ENCODE peak calls at places on chromosomes 16 and 17, in four cellular contexts. T is lower leg skin, G is fibroblast of mammary gland, X is nephron progenitor cell. F is an unnamed sample.

GRCh38 chr17:8475227-8475626 is 39.5 kb downstream of the NDEL1 start:
- DNase-seq in T (peak), G (no peak), X (no peak), F (peak)

GRCh38 chr16:66357523-66357928 is 9.0 kb upstream of the CDH5 start:
- DNase-seq in T (no peak), G (peak), X (peak), F (peak)

GRCh38 chr17:56786989-56787482 is 46.7 kb downstream of the C17orf67 start:
- DNase-seq in T (peak), G (peak), X (no peak), F (no peak)

GRCh38 chr17:65417406-65418221 is 143.8 kb downstream of the AXIN2 start:
- DNase-seq in T (no peak), G (peak), X (no peak), F (no peak)

GRCh38 chr16:83137894-83138293 is 511.1 kb downstream of the CDH13 start:
- DNase-seq in T (no peak), G (no peak), X (no peak), F (no peak)

GRCh38 chr17:3038941-3039340 is 24.5 kb downstream of the OR1D5 start:
- DNase-seq in T (peak), G (no peak), X (no peak), F (no peak)

GRCh38 chr17:5373112-5373511 is 46.4 kb downstream of the NUP88 start:
- DNase-seq in T (no peak), G (no peak), X (no peak), F (peak)

GRCh38 chr16:89917773-89918452 is 749 bp upstream of the MC1R start:
- DNase-seq in T (peak), G (peak), X (peak), F (peak)

GRCh38 chr17:57853695-57854094 is 3.9 kb upstream of the MRPS23 start:
- DNase-seq in T (no peak), G (no peak), X (no peak), F (no peak)

GRCh38 chr16:77584205-77584859 is 138.0 kb upstream of the NUDT7 start:
- DNase-seq in T (no peak), G (peak), X (peak), F (peak)

GRCh38 chr17:33370384-33370783 is 77.3 kb upstream of the ASIC2 start:
- DNase-seq in T (no peak), G (no peak), X (no peak), F (no peak)

GRCh38 chr17:72922223-72922622 is 170.3 kb downstream of the SLC39A11 start:
- DNase-seq in T (no peak), G (no peak), X (no peak), F (no peak)

GRCh38 chr17:44137891-44138709 is 3.6 kb upstream of the HROB start:
- DNase-seq in T (peak), G (peak), X (peak), F (peak)

GRCh38 chr17:16926061-16926511 is 45.8 kb downstream of the TNFRSF13B start:
- DNase-seq in T (peak), G (no peak), X (no peak), F (no peak)

GRCh38 chr16:75733305-75734141 is 7.2 kb upstream of the CPHXL start:
- DNase-seq in T (no peak), G (peak), X (peak), F (no peak)

GRCh38 chr16:70429888-70430666 is 8.8 kb downstream of the ST3GAL2 start:
- DNase-seq in T (no peak), G (no peak), X (no peak), F (no peak)

GRCh38 chr17:15463363-15463762 is 4.1 kb downstream of the CDRT4 start:
- DNase-seq in T (no peak), G (peak), X (peak), F (no peak)

GRCh38 chr16:20928774-20929411 is 28.3 kb downstream of the LYRM1 start:
- DNase-seq in T (no peak), G (peak), X (no peak), F (peak)

GRCh38 chr17:53950207-53950857 is 127.6 kb downstream of the KIF2B start:
- DNase-seq in T (no peak), G (no peak), X (peak), F (no peak)

GRCh38 chr16:25009822-25010221 is 5.3 kb downstream of the ARHGAP17 start:
- DNase-seq in T (no peak), G (no peak), X (no peak), F (no peak)

GRCh38 chr17:36641877-36642845 is 40.8 kb downstream of the MRM1 start:
- DNase-seq in T (no peak), G (no peak), X (peak), F (no peak)

GRCh38 chr16:70804153-70804728 is 3.3 kb upstream of the VAC14 start:
- DNase-seq in T (no peak), G (peak), X (no peak), F (no peak)

GRCh38 chr16:69567031-69567680 is 1.4 kb downstream of the NFAT5 start:
- DNase-seq in T (no peak), G (no peak), X (peak), F (peak)

GRCh38 chr17:61009619-61010018 is 332.0 kb downstream of the BCAS3 start:
- DNase-seq in T (no peak), G (peak), X (no peak), F (no peak)

GRCh38 chr17:61005358-61005757 is 327.7 kb downstream of the BCAS3 start:
- DNase-seq in T (no peak), G (no peak), X (no peak), F (no peak)

GRCh38 chr17:61011269-61011668 is 333.6 kb downstream of the BCAS3 start:
- DNase-seq in T (no peak), G (no peak), X (no peak), F (no peak)

GRCh38 chr17:61002316-61002736 is 324.7 kb downstream of the BCAS3 start:
- DNase-seq in T (no peak), G (peak), X (no peak), F (peak)

DNA sequence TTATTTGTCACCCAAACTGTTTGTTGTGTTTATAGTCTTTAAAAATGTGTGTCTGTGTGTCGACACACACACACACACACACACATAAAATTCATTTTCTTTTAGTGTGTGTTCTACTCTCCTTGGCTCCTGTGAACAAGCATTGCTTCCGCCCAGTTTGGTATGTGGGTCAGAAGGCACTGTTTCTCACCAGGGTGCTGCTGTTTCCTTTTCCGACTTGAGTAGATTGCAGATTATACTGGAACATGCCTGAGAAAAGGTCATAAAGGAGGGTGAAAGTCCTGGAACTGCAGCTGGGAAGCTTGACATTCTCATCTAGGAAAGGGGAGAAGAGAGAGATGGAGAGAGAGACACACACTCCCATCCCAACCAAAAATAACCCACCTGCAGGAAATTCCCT is 330.3 kb downstream of the BCAS3 start:
- DNase-seq in T (no peak), G (peak), X (no peak), F (no peak)
- TF ChIP-seq CTCF in T (no peak), G (no peak), X (no peak), F (no peak)

GRCh38 chr17:49249890-49250522 is 19.4 kb upstream of the PHOSPHO1 start:
- DNase-seq in T (no peak), G (no peak), X (no peak), F (no peak)
- TF ChIP-seq CTCF in T (no peak), G (no peak), X (no peak), F (no peak)

GRCh38 chr17:80380068-80381061 is 34.6 kb upstream of the ENDOV start:
- DNase-seq in T (no peak), G (no peak), X (no peak), F (no peak)

GRCh38 chr17:80379348-80379747 is 35.6 kb upstream of the ENDOV start:
- DNase-seq in T (no peak), G (no peak), X (no peak), F (no peak)

GRCh38 chr17:80376531-80376930 is 38.4 kb upstream of the ENDOV start:
- DNase-seq in T (no peak), G (no peak), X (no peak), F (no peak)

GRCh38 chr17:80375186-80375585 is 39.8 kb upstream of the ENDOV start:
- DNase-seq in T (no peak), G (no peak), X (no peak), F (no peak)

GRCh38 chr17:80377798-80378197 is 37.2 kb upstream of the ENDOV start:
- DNase-seq in T (no peak), G (no peak), X (no peak), F (no peak)
- TF ChIP-seq CTCF in T (no peak), G (no peak), X (no peak), F (no peak)

DNA sequence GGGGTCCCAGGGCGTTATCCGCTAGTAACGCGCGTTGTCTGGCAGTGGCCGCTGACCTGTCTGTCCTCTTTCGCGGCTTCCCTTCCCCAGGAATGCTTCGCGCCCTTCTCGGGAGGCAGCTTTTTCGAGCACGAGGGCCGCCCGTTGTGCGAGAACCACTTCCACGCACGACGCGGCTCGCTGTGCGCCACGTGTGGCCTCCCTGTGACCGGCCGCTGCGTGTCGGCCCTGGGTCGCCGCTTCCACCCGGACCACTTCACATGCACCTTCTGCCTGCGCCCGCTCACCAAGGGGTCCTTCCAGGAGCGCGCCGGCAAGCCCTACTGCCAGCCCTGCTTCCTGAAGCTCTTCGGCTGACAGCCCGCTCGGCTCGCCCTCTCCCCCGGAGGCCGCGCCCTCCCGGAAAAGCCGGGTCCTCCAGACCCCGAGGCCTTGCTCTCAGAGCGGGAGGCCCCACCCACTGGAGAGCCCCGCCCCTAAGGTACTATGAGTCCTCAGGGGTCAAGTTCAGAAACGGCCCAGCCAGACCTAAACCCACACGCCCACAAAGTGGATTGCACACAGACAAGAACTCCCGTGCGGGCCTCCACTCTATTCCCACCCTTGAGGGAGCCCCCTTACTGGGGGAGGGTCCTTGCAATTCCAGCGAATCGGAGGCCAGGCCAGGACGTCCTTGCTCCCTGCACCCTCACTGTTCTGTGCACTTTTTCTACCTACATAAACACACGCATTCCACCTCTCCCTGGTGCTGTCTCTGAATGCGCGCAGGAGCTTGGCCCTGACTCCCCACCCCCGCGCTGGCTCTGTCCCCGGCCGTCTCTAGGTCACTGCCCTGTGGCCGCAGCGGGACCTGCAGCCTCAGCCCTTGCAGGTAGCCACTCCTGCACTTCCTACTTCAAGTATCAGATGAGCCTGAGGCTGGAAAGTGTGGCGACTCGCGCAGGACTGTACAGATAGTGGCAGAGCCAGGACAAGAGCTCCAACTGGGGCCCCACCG is 5.4 kb upstream of the SLC5A2 start:
- DNase-seq in T (no peak), G (no peak), X (peak), F (peak)
- TF ChIP-seq CTCF in T (no peak), G (no peak), X (peak), F (no peak)

GRCh38 chr16:80189481-80190163 is 351.2 kb upstream of the DYNLRB2 start:
- DNase-seq in T (no peak), G (no peak), X (no peak), F (no peak)
- TF ChIP-seq CTCF in T (no peak), G (no peak), X (no peak), F (no peak)

GRCh38 chr17:59762826-59763374 is 55.4 kb downstream of the VMP1 start:
- DNase-seq in T (no peak), G (no peak), X (no peak), F (no peak)
- TF ChIP-seq CTCF in T (no peak), G (no peak), X (no peak), F (no peak)

DNA sequence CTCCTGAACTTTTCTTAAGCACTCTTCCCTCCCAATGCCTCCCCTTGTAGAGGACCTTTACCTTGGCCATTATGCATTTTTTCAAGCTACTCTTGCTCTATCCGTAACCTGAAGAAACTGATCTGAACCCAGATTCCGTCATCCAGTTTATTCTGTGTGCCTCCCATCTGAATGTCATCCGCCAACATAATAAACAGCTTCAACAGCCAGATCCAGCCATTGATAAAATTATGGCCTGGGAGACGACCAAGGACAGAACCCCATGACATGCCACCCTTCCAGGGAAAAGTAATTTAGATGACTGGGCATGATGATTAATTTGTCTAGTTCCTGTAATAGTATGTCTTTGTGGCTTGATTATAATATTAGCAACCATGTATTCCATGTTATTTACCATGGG is 41.9 kb downstream of the KATNIP start:
- DNase-seq in T (no peak), G (no peak), X (no peak), F (no peak)
- TF ChIP-seq CTCF in T (no peak), G (no peak), X (no peak), F (no peak)